ENCODE peak calls at places on chromosomes 4 and X, in five cellular contexts. C is K562, W is HCT116, X is SK-N-SH, Z is HepG2. V is an unnamed sample.
A peak's percentile ranks its signal among the peaks of the same experiment; 100 is the strongest.

GRCh38 chr4:8435656-8436121 is 4.8 kb downstream of the ACOX3 start:
- DNase-seq in X (no peak), C (no peak), Z (no peak), W (no peak), V (no peak)

GRCh38 chrX:150092549-150092948 is 154.3 kb upstream of the EOLA2 start:
- DNase-seq in C (no peak), X (no peak), Z (no peak), W (no peak), V (no peak)

GRCh38 chr4:38188631-38189101 is 228.5 kb downstream of the PTTG2 start:
- DNase-seq in C (no peak), X (no peak), Z (no peak), W (peak; percentile 86), V (no peak)

GRCh38 chrX:39418936-39419659 is 617.8 kb downstream of the MID1IP1 start:
- DNase-seq in C (no peak), W (no peak), X (peak; percentile 39), Z (no peak), V (no peak)

GRCh38 chr4:647481-647880 is 22.1 kb downstream of the PDE6B start:
- DNase-seq in W (no peak), Z (no peak), X (no peak), C (no peak), V (no peak)

GRCh38 chr4:58688603-58689002 is 1578.4 kb upstream of the IGFBP7 start:
- DNase-seq in Z (no peak), W (no peak), C (no peak), X (no peak), V (no peak)

GRCh38 chr4:68070302-68070701 is 59.4 kb downstream of the TMPRSS11F start:
- DNase-seq in Z (no peak), C (no peak), W (no peak), X (no peak), V (no peak)

GRCh38 chrX:80312448-80312847 is 107.8 kb upstream of the TENT5D start:
- DNase-seq in X (no peak), C (no peak), W (no peak), Z (no peak), V (no peak)

GRCh38 chr4:97656034-97656720 is 487.1 kb downstream of the STPG2 start:
- DNase-seq in W (peak; percentile 33), C (no peak), X (no peak), Z (no peak), V (peak; percentile 27)

GRCh38 chr4:142548491-142548890 is 297.6 kb downstream of the INPP4B start:
- DNase-seq in C (no peak), X (no peak), W (no peak), Z (no peak), V (no peak)

GRCh38 chr4:183873389-183874185 is 31.5 kb upstream of the STOX2 start:
- DNase-seq in C (no peak), W (no peak), X (no peak), Z (no peak), V (no peak)

GRCh38 chrX:41781500-41781899 is 57.5 kb downstream of the GPR82 start:
- DNase-seq in C (peak; percentile 27), X (peak; percentile 36), W (peak; percentile 31), Z (peak; percentile 36), V (peak; percentile 27)

GRCh38 chrX:41779941-41780340 is 56.0 kb downstream of the GPR82 start:
- DNase-seq in X (no peak), W (no peak), Z (no peak), C (no peak), V (no peak)

GRCh38 chrX:41779058-41779564 is 55.1 kb downstream of the GPR82 start:
- DNase-seq in Z (peak; percentile 16), C (no peak), X (no peak), W (peak; percentile 47), V (no peak)
- TF ChIP-seq JUND in Z (no peak), C (no peak), X (peak; percentile 50), W (peak; percentile 51), V (no peak)

GRCh38 chrX:154813801-154814200 is 8.5 kb upstream of the MPP1 start:
- DNase-seq in W (no peak), Z (no peak), X (no peak), C (no peak), V (no peak)
- TF ChIP-seq JUND in W (no peak), Z (no peak), X (no peak), C (no peak), V (no peak)

DNA sequence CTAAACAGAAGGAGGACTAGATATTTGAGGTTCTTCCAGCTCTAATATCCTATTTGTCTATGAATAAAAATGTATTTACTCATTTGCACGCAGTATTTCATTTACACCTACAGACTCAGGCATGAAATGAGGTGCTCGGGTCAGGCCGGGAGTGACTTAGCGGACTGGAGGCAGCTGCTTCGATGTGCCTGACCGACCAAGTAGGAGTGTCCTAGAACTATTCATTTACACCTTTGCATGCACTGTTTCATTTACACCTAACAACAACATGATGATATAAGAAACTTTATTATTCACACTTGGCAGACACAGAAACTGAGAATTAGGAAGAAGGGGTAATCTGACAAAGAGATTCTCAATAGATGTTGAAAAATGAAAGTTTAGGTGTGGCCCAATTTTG is 28.7 kb upstream of the FAT1 start:
- DNase-seq in C (no peak), Z (no peak), X (no peak), W (no peak), V (no peak)
- TF ChIP-seq JUND in C (no peak), Z (no peak), X (no peak), W (no peak), V (no peak)

DNA sequence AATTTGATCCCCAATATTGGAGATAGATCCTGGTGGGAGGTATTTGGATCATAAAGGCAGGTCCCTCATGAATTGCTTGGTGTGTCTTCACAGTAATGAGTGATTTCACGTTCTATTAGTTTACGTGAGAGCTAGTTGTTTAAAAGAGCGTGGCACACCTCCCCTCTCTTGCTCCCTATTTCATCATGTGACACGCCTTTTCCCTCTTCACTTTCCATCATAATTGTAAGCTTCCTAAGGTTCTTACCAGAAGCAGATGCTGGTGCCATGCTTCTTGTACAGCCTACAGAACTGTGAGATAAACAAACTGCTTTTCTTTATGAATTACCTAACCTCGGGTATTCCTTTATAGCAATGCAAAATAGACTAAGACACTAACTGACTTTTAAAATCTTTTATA is 34.0 kb upstream of the FMR1 start:
- DNase-seq in X (no peak), Z (no peak), W (no peak), C (no peak), V (no peak)
- TF ChIP-seq JUND in X (no peak), Z (no peak), W (no peak), C (no peak), V (no peak)

DNA sequence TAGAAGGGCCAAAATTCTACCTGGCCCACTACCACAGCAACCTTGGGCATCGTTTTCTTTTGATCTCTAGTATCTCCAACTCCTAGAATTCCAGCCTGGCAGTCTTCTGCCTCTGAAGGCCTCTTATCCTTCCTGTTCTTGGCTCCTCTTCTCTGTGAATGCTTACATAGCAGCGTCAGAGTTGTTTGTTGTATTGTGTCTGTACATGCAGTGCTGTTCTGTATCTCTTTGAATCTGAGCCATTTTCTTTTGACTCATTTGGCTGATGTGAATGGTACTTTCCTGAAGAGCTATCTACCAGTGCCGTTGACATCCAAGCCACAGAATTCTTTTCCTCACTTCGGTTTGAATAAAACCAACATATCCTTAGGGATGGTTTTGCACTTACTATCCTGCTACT is 79.2 kb downstream of the TMEM164 start:
- DNase-seq in X (no peak), C (no peak), Z (no peak), W (no peak), V (peak; percentile 2)
- TF ChIP-seq JUND in X (peak; percentile 25), C (no peak), Z (no peak), W (no peak), V (no peak)

DNA sequence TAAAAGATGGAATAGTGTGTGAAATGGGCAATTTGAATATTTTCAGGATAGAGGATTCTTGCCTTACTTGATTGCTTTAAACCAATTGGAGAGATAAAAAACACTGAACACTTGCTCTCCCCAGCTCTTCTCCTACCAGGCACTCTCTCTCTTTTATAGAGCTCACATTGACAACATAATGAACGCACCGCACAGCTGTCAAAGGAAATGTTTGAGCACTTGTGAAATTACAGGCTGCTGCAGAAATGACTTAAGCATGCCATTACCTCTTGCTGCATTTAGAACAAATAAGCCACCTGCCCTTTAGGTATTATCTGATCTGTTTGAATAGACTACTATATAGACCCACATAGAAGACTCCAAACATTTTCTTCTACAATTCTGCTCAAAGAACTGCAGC is 227.7 kb downstream of the C4orf33 start:
- DNase-seq in Z (no peak), X (no peak), W (no peak), C (no peak), V (no peak)
- TF ChIP-seq JUND in Z (no peak), X (no peak), W (no peak), C (no peak), V (no peak)

V was measured in T47D.